ENCODE peak calls at places on chromosomes 5 and 9, in seven cellular contexts. B, W, J, I, Y, A and D are unnamed samples.

GRCh38 chr9:85600675-85601263 is 141.0 kb downstream of the AGTPBP1 start:
- DNase-seq in I (no peak), W (no peak), J (no peak), Y (no peak), A (peak; percentile 60), B (no peak), D (peak; percentile 17)

GRCh38 chr5:72010395-72010794 is 96.9 kb upstream of the MAP1B start:
- DNase-seq in A (no peak), B (no peak), Y (no peak), I (no peak), J (no peak), W (no peak), D (no peak)

GRCh38 chr5:117131876-117132275 is 557.3 kb upstream of the SEMA6A start:
- DNase-seq in W (no peak), Y (no peak), J (no peak), B (no peak), A (no peak), I (no peak), D (no peak)

GRCh38 chr5:72711361-72711760 is 105.1 kb upstream of the TNPO1 start:
- DNase-seq in I (no peak), W (no peak), B (no peak), A (no peak), Y (no peak), J (no peak), D (no peak)

GRCh38 chr5:55524816-55525215 is 9.9 kb downstream of the PLPP1 start:
- DNase-seq in J (no peak), I (no peak), Y (no peak), W (no peak), B (no peak), A (no peak), D (no peak)

GRCh38 chr9:132794730-132795380 is 83.2 kb downstream of the AK8 start:
- DNase-seq in J (peak; percentile 55), A (no peak), I (no peak), B (no peak), W (no peak), Y (no peak), D (no peak)

GRCh38 chr5:157471709-157472108 is 11.7 kb downstream of the NIPAL4 start:
- DNase-seq in A (peak; percentile 48), Y (no peak), J (peak; percentile 30), W (peak; percentile 34), B (no peak), I (no peak), D (no peak)

GRCh38 chr9:116687074-116687761 is at the start of gene TRIM32:
- DNase-seq in J (peak; percentile 95), I (peak; percentile 93), Y (peak; percentile 96), B (peak; percentile 91), W (peak; percentile 51), A (peak; percentile 95), D (peak; percentile 94)

GRCh38 chr5:156376751-156377150 is 49.8 kb downstream of the SGCD start:
- DNase-seq in W (no peak), I (no peak), J (no peak), A (no peak), Y (no peak), B (no peak), D (no peak)

GRCh38 chr5:156934450-156935211 is 28.4 kb downstream of the TIMD4 start:
- DNase-seq in Y (no peak), I (no peak), W (peak; percentile 7), B (no peak), J (peak; percentile 38), A (no peak), D (no peak)

GRCh38 chr5:116740771-116741170 is 166.1 kb upstream of the SEMA6A start:
- DNase-seq in I (no peak), W (no peak), A (no peak), B (no peak), J (no peak), Y (no peak), D (no peak)

GRCh38 chr9:131582466-131583341 is 37.4 kb downstream of the PRRT1B start:
- DNase-seq in I (no peak), J (no peak), B (no peak), Y (no peak), A (no peak), W (no peak), D (no peak)

GRCh38 chr9:91799113-91799735 is 150.8 kb downstream of the ROR2 start:
- DNase-seq in I (no peak), B (no peak), J (no peak), A (no peak), Y (no peak), W (no peak), D (no peak)

DNA sequence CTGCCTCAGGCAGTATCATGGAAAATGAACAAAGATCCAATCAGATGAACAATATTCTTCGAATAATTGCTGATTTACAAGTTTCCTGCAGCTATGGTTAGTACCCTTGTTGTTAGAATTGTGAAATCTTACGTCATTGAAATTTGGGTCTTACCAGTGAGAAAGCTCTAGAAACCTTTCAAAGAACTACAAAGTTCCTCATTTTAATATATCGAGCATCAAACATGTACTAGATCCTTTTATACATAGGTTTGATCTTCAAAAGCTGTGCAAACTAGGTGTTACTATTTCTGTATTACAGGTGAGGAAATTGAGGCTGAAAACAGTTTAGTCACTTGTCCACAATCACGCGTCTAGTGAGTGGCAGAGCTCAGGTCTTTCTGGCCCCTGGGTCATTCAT is 43.7 kb upstream of the ANGPTL2 start:
- DNase-seq in W (no peak), A (no peak), I (no peak), B (no peak), Y (no peak), J (no peak), D (no peak)
- H3K4me1 ChIP-seq in W (peaks cover 42% of the 10 kb centered on the region), A (no peaks in the 10 kb centered on the region), I (no peaks in the 10 kb centered on the region), B (peaks cover 8% of the 10 kb centered on the region), Y (peaks cover 12% of the 10 kb centered on the region), J (no peaks in the 10 kb centered on the region), D (peaks cover 33% of the 10 kb centered on the region)

DNA sequence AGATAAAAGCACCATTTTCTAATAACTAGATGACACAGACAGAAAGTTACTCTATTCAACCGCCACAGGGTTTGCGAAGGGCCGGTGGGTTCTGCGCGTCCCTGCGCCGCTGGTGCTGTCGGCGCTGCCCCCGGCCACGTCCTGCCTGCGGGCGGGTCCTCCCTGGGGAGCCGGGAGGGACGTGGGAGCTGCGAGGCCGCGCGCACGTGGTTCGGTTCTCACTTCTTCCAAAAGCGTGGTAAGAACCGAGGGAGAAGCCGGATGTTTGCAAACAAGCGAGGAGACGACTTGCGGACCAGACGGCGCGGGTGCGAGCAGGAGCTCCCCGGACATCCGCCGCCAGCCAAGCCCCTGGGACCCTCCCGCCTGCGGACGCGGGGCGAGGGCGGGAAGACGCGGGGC is 12.5 kb downstream of the BTNL9 start:
- DNase-seq in I (no peak), J (no peak), W (no peak), Y (peak; percentile 80), A (peak; percentile 58), B (no peak), D (peak; percentile 26)
- H3K27me3 ChIP-seq in I (peaks cover 97% of the 10 kb centered on the region), J (peaks cover 94% of the 10 kb centered on the region), W (no peaks in the 10 kb centered on the region), Y (peaks cover 98% of the 10 kb centered on the region), A (no peaks in the 10 kb centered on the region), B (peaks cover 86% of the 10 kb centered on the region), D (peaks cover 98% of the 10 kb centered on the region)

DNA sequence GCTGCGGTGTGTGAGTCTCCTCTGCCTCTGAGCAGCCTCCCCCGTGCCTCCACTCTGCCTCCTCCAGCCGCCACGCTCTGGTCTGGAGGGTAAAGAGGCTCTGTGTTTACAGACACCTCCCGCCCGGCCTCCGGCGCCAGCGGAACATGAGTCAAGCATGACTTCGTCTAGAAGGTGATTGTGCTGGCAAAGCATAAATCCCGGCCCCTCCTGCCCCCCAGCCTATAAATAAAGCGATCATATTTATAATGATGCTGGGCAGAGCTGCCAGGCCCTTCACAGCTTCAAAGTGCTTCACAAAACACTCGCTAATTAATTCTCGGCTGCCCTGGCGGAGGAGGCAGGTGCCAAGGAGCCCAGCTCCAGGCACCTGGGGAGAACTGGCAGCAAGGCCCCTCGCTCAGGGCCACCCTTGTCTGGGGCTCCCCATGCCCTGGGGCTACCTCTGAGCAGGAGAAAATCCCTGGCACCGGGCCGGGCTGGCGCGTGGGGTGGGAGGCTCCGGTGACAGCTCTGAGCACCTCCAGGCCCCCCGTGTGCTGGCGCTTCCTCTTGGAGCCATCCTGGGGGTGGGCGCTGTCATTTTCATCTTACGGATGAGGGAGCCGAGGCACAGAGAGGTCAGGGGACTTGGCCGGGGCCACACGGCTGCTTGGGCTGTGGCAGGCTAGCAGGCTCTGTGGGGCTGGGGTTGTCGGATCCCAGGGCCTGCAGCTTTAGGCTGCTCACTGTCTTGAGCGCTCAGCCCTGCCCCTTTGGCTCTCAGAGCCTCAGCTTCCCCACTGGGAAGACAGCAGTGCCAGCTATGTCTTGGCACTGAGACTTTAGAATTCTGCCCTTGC is 87.9 kb downstream of the RXRA start:
- DNase-seq in B (peak; percentile 79), J (peak; percentile 79), A (no peak), I (peak; percentile 63), W (peak; percentile 50), Y (no peak), D (peak; percentile 74)
- H3K4me1 ChIP-seq in B (peaks cover 58% of the 10 kb centered on the region), J (peaks cover 32% of the 10 kb centered on the region), A (peaks cover 9% of the 10 kb centered on the region), I (peaks cover 51% of the 10 kb centered on the region), W (peaks cover 40% of the 10 kb centered on the region), Y (peaks cover 29% of the 10 kb centered on the region), D (peaks cover 94% of the 10 kb centered on the region)

GRCh38 chr5:141879941-141880738 is 1.9 kb upstream of the PCDH1 start:
- DNase-seq in Y (peak; percentile 41), A (no peak), W (no peak), B (no peak), J (peak; percentile 4), I (no peak), D (no peak)
- H3K27me3 ChIP-seq in Y (peaks cover 100% of the 10 kb centered on the region), A (peaks cover 5% of the 10 kb centered on the region), W (peaks cover 4% of the 10 kb centered on the region), B (peaks cover 67% of the 10 kb centered on the region), J (peaks cover 78% of the 10 kb centered on the region), I (peaks cover 98% of the 10 kb centered on the region), D (peaks cover 83% of the 10 kb centered on the region)

DNA sequence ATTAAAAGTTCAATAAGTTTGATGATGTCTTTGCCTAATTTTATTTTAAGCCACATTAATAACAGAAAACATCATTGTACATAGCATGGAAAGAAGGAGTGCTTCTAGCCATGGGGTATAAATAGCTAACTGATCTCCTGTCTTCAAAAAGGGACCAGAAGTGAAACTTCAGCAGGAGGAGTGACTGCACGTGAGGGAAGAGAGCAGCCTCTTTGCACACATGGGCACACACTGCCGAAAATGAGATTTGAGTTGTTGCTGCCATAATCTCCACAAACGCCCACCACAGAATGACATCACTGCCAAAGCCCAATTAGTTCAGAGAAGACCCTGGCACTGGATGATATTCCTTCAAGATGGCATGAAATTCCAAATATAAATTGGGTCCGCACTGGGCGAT is 238.9 kb upstream of the NR4A3 start:
- DNase-seq in J (no peak), A (no peak), B (no peak), W (no peak), I (no peak), Y (no peak), D (no peak)
- H3K4me1 ChIP-seq in J (no peaks in the 10 kb centered on the region), A (no peaks in the 10 kb centered on the region), B (no peaks in the 10 kb centered on the region), W (no peaks in the 10 kb centered on the region), I (no peaks in the 10 kb centered on the region), Y (no peaks in the 10 kb centered on the region), D (no peaks in the 10 kb centered on the region)

DNA sequence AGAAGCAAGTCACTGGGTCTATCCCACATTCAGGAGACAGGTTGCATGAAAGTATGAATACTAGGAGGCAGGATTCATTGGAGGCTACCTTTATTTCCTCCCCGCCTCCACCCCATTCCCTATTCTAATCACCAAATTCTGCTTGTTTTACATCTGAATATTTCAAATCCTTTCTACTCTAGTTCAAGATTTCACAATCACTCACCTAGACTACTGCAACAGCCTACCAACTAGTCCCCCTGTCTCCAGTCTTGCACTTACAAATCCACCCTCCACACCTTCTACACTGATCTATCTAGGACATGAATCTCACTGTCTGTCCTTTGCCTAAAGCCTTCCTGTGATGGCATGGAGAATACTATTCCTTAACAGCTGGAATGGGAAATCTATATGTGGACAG is 6.4 kb upstream of the KIF27 start:
- DNase-seq in A (no peak), B (no peak), Y (no peak), J (no peak), W (no peak), I (no peak), D (no peak)
- H3K27me3 ChIP-seq in A (no peaks in the 10 kb centered on the region), B (no peaks in the 10 kb centered on the region), Y (no peaks in the 10 kb centered on the region), J (no peaks in the 10 kb centered on the region), W (no peaks in the 10 kb centered on the region), I (no peaks in the 10 kb centered on the region), D (no peaks in the 10 kb centered on the region)